ENCODE peak calls at places on chromosomes 5 and 9, in four cellular contexts. O, Q, R and S are unnamed samples.

GRCh38 chr5:81609810-81610375 is 141.0 kb downstream of the SSBP2 start:
- DNase-seq in O (no peak), Q (no peak), R (no peak), S (no peak)

GRCh38 chr9:7668541-7668940 is 131.0 kb downstream of the DMAC1 start:
- DNase-seq in O (no peak), Q (no peak), R (no peak), S (no peak)

GRCh38 chr9:18268381-18268780 is 205.6 kb upstream of the ADAMTSL1 start:
- DNase-seq in O (no peak), Q (no peak), R (no peak), S (peak; percentile 24)

GRCh38 chr5:154002093-154002492 is 36.6 kb downstream of the FAM114A2 start:
- DNase-seq in O (no peak), Q (no peak), R (no peak), S (no peak)

GRCh38 chr5:61020415-61020814 is 75.4 kb downstream of the NDUFAF2 start:
- DNase-seq in O (no peak), Q (no peak), R (no peak), S (no peak)

GRCh38 chr9:87148391-87149237 is 201.3 kb upstream of the GAS1 start:
- DNase-seq in O (peak; percentile 88), Q (no peak), R (no peak), S (peak; percentile 59)

GRCh38 chr5:80565330-80565729 is 4.8 kb downstream of the ANKRD34B start:
- DNase-seq in O (no peak), Q (no peak), R (no peak), S (no peak)

GRCh38 chr9:108142142-108142503 is 652.6 kb upstream of the KLF4 start:
- DNase-seq in O (no peak), Q (no peak), R (no peak), S (no peak)

GRCh38 chr9:92654481-92655301 is 15.2 kb downstream of the IPPK start:
- DNase-seq in O (no peak), Q (no peak), R (no peak), S (peak; percentile 90)

GRCh38 chr5:132369012-132369470 is 469 bp upstream of the SLC22A5 start:
- DNase-seq in O (no peak), Q (no peak), R (no peak), S (no peak)

GRCh38 chr9:110284211-110284849 is 28.0 kb upstream of the TXN start:
- DNase-seq in O (no peak), Q (peak; percentile 9), R (no peak), S (peak; percentile 63)

GRCh38 chr9:87655731-87656130 is 70.2 kb upstream of the CTSL start:
- DNase-seq in O (no peak), Q (no peak), R (no peak), S (no peak)

GRCh38 chr9:122572456-122572855 is 10.7 kb downstream of the OR1L8 start:
- DNase-seq in O (no peak), Q (no peak), R (no peak), S (no peak)

GRCh38 chr5:136025900-136026299 is 2.9 kb upstream of the TGFBI start:
- DNase-seq in O (no peak), Q (no peak), R (no peak), S (no peak)

GRCh38 chr5:119322312-119322947 is 33.4 kb upstream of the TNFAIP8 start:
- DNase-seq in O (no peak), Q (no peak), R (no peak), S (peak; percentile 25)

GRCh38 chr5:103139264-103139865 is 19.3 kb downstream of the PPIP5K2 start:
- DNase-seq in O (peak; percentile 74), Q (peak; percentile 84), R (peak; percentile 0), S (peak; percentile 72)

GRCh38 chr5:74766348-74766886 is 500 bp downstream of the GFM2 start:
- DNase-seq in O (no peak), Q (no peak), R (no peak), S (peak; percentile 75)

GRCh38 chr5:33313150-33313549 is 127.6 kb upstream of the TARS1 start:
- DNase-seq in O (no peak), Q (no peak), R (no peak), S (peak; percentile 81)